ENCODE peak calls at places on chromosomes 16 and 17, in six cellular contexts. One of them, this sample, is unnamed.

GRCh38 chr17:57927048-57927723 is 28.0 kb downstream of the CUEDC1 start:
- DNase-seq in activated CD4-positive, alpha-beta T cell treated with anti-CD3 and anti-CD28 coated beads, Interleukin-2, amount 50 U/mL, for 4 hours: no peak
- DNase-seq in mucosa of descending colon: no peak
- DNase-seq in B cell: no peak
- DNase-seq in stromal cell of bone marrow: peak; percentile 89
- DNase-seq in T-helper 17 cell: no peak
- DNase-seq in this sample: no peak

GRCh38 chr16:78421244-78421661 is 321.8 kb downstream of the WWOX start:
- DNase-seq in activated CD4-positive, alpha-beta T cell treated with anti-CD3 and anti-CD28 coated beads, Interleukin-2, amount 50 U/mL, for 4 hours: no peak
- DNase-seq in mucosa of descending colon: no peak
- DNase-seq in B cell: no peak
- DNase-seq in stromal cell of bone marrow: no peak
- DNase-seq in T-helper 17 cell: no peak
- DNase-seq in this sample: no peak

GRCh38 chr17:66432996-66433556 is 130.7 kb downstream of the PRKCA start:
- DNase-seq in activated CD4-positive, alpha-beta T cell treated with anti-CD3 and anti-CD28 coated beads, Interleukin-2, amount 50 U/mL, for 4 hours: no peak
- DNase-seq in mucosa of descending colon: no peak
- DNase-seq in B cell: no peak
- DNase-seq in stromal cell of bone marrow: no peak
- DNase-seq in T-helper 17 cell: no peak
- DNase-seq in this sample: no peak

GRCh38 chr16:89035013-89035697 is 58.1 kb upstream of the CBFA2T3 start:
- DNase-seq in activated CD4-positive, alpha-beta T cell treated with anti-CD3 and anti-CD28 coated beads, Interleukin-2, amount 50 U/mL, for 4 hours: no peak
- DNase-seq in mucosa of descending colon: no peak
- DNase-seq in B cell: no peak
- DNase-seq in stromal cell of bone marrow: no peak
- DNase-seq in T-helper 17 cell: no peak
- DNase-seq in this sample: no peak

GRCh38 chr17:73566905-73567782 is 77.1 kb downstream of the SDK2 start:
- DNase-seq in activated CD4-positive, alpha-beta T cell treated with anti-CD3 and anti-CD28 coated beads, Interleukin-2, amount 50 U/mL, for 4 hours: no peak
- DNase-seq in mucosa of descending colon: no peak
- DNase-seq in B cell: peak; percentile 73
- DNase-seq in stromal cell of bone marrow: no peak
- DNase-seq in T-helper 17 cell: no peak
- DNase-seq in this sample: no peak

GRCh38 chr17:8838551-8839095 is 28.9 kb downstream of the PIK3R6 start:
- DNase-seq in activated CD4-positive, alpha-beta T cell treated with anti-CD3 and anti-CD28 coated beads, Interleukin-2, amount 50 U/mL, for 4 hours: no peak
- DNase-seq in mucosa of descending colon: no peak
- DNase-seq in B cell: no peak
- DNase-seq in stromal cell of bone marrow: no peak
- DNase-seq in T-helper 17 cell: no peak
- DNase-seq in this sample: no peak

GRCh38 chr17:66476014-66476413 is 173.6 kb downstream of the PRKCA start:
- DNase-seq in activated CD4-positive, alpha-beta T cell treated with anti-CD3 and anti-CD28 coated beads, Interleukin-2, amount 50 U/mL, for 4 hours: no peak
- DNase-seq in mucosa of descending colon: no peak
- DNase-seq in B cell: no peak
- DNase-seq in stromal cell of bone marrow: no peak
- DNase-seq in T-helper 17 cell: no peak
- DNase-seq in this sample: no peak

GRCh38 chr16:20900299-20901067 is at the start of the genes DCUN1D3 and LYRM1:
- DNase-seq in activated CD4-positive, alpha-beta T cell treated with anti-CD3 and anti-CD28 coated beads, Interleukin-2, amount 50 U/mL, for 4 hours: peak; percentile 85
- DNase-seq in mucosa of descending colon: peak; percentile 95
- DNase-seq in B cell: peak; percentile 88
- DNase-seq in stromal cell of bone marrow: peak; percentile 99
- DNase-seq in T-helper 17 cell: peak; percentile 85
- DNase-seq in this sample: peak; percentile 83

GRCh38 chr16:83661656-83662055 is 146.1 kb upstream of the HSBP1 start:
- DNase-seq in activated CD4-positive, alpha-beta T cell treated with anti-CD3 and anti-CD28 coated beads, Interleukin-2, amount 50 U/mL, for 4 hours: no peak
- DNase-seq in mucosa of descending colon: no peak
- DNase-seq in B cell: no peak
- DNase-seq in stromal cell of bone marrow: no peak
- DNase-seq in T-helper 17 cell: no peak
- DNase-seq in this sample: no peak

GRCh38 chr17:77506371-77506991 is 365.7 kb downstream of the SEC14L1 start:
- DNase-seq in activated CD4-positive, alpha-beta T cell treated with anti-CD3 and anti-CD28 coated beads, Interleukin-2, amount 50 U/mL, for 4 hours: no peak
- DNase-seq in mucosa of descending colon: no peak
- DNase-seq in B cell: peak; percentile 26
- DNase-seq in stromal cell of bone marrow: no peak
- DNase-seq in T-helper 17 cell: no peak
- DNase-seq in this sample: no peak

GRCh38 chr16:4409081-4409932 is 7.1 kb downstream of the CORO7 start:
- DNase-seq in activated CD4-positive, alpha-beta T cell treated with anti-CD3 and anti-CD28 coated beads, Interleukin-2, amount 50 U/mL, for 4 hours: no peak
- DNase-seq in mucosa of descending colon: peak; percentile 16
- DNase-seq in B cell: no peak
- DNase-seq in stromal cell of bone marrow: no peak
- DNase-seq in T-helper 17 cell: no peak
- DNase-seq in this sample: no peak

GRCh38 chr16:58176608-58177346 is 21.1 kb downstream of the CSNK2A2 start:
- DNase-seq in activated CD4-positive, alpha-beta T cell treated with anti-CD3 and anti-CD28 coated beads, Interleukin-2, amount 50 U/mL, for 4 hours: no peak
- DNase-seq in mucosa of descending colon: no peak
- DNase-seq in B cell: no peak
- DNase-seq in stromal cell of bone marrow: no peak
- DNase-seq in T-helper 17 cell: no peak
- DNase-seq in this sample: no peak

GRCh38 chr17:77216435-77216980 is 75.7 kb downstream of the SEC14L1 start:
- DNase-seq in activated CD4-positive, alpha-beta T cell treated with anti-CD3 and anti-CD28 coated beads, Interleukin-2, amount 50 U/mL, for 4 hours: no peak
- DNase-seq in mucosa of descending colon: no peak
- DNase-seq in B cell: no peak
- DNase-seq in stromal cell of bone marrow: no peak
- DNase-seq in T-helper 17 cell: no peak
- DNase-seq in this sample: no peak

GRCh38 chr16:58022601-58023371 is 2.8 kb upstream of the MMP15 start:
- DNase-seq in activated CD4-positive, alpha-beta T cell treated with anti-CD3 and anti-CD28 coated beads, Interleukin-2, amount 50 U/mL, for 4 hours: no peak
- DNase-seq in mucosa of descending colon: peak; percentile 82
- DNase-seq in B cell: no peak
- DNase-seq in stromal cell of bone marrow: peak; percentile 65
- DNase-seq in T-helper 17 cell: no peak
- DNase-seq in this sample: no peak

GRCh38 chr16:25264599-25264998 is 7.0 kb upstream of the ZKSCAN2 start:
- DNase-seq in activated CD4-positive, alpha-beta T cell treated with anti-CD3 and anti-CD28 coated beads, Interleukin-2, amount 50 U/mL, for 4 hours: no peak
- DNase-seq in mucosa of descending colon: no peak
- DNase-seq in B cell: no peak
- DNase-seq in stromal cell of bone marrow: no peak
- DNase-seq in T-helper 17 cell: no peak
- DNase-seq in this sample: no peak

GRCh38 chr17:72171703-72172670 is 51.2 kb downstream of the SOX9 start:
- DNase-seq in activated CD4-positive, alpha-beta T cell treated with anti-CD3 and anti-CD28 coated beads, Interleukin-2, amount 50 U/mL, for 4 hours: no peak
- DNase-seq in mucosa of descending colon: no peak
- DNase-seq in B cell: no peak
- DNase-seq in stromal cell of bone marrow: no peak
- DNase-seq in T-helper 17 cell: no peak
- DNase-seq in this sample: no peak

GRCh38 chr17:79534111-79534510 is 76.7 kb downstream of the RBFOX3 start:
- DNase-seq in activated CD4-positive, alpha-beta T cell treated with anti-CD3 and anti-CD28 coated beads, Interleukin-2, amount 50 U/mL, for 4 hours: no peak
- DNase-seq in mucosa of descending colon: no peak
- DNase-seq in B cell: no peak
- DNase-seq in stromal cell of bone marrow: no peak
- DNase-seq in T-helper 17 cell: no peak
- DNase-seq in this sample: no peak

GRCh38 chr16:70257391-70257790 is 5.7 kb upstream of the EXOSC6 start:
- DNase-seq in activated CD4-positive, alpha-beta T cell treated with anti-CD3 and anti-CD28 coated beads, Interleukin-2, amount 50 U/mL, for 4 hours: no peak
- DNase-seq in mucosa of descending colon: no peak
- DNase-seq in B cell: no peak
- DNase-seq in stromal cell of bone marrow: no peak
- DNase-seq in T-helper 17 cell: no peak
- DNase-seq in this sample: no peak

GRCh38 chr17:33498069-33498468 is 205.0 kb upstream of the ASIC2 start:
- DNase-seq in activated CD4-positive, alpha-beta T cell treated with anti-CD3 and anti-CD28 coated beads, Interleukin-2, amount 50 U/mL, for 4 hours: no peak
- DNase-seq in mucosa of descending colon: no peak
- DNase-seq in B cell: no peak
- DNase-seq in stromal cell of bone marrow: no peak
- DNase-seq in T-helper 17 cell: no peak
- DNase-seq in this sample: no peak

GRCh38 chr16:68349838-68350410 is 39.1 kb downstream of the PRMT7 start:
- DNase-seq in activated CD4-positive, alpha-beta T cell treated with anti-CD3 and anti-CD28 coated beads, Interleukin-2, amount 50 U/mL, for 4 hours: no peak
- DNase-seq in mucosa of descending colon: no peak
- DNase-seq in B cell: no peak
- DNase-seq in stromal cell of bone marrow: no peak
- DNase-seq in T-helper 17 cell: no peak
- DNase-seq in this sample: no peak

GRCh38 chr16:67370686-67371085 is 22.6 kb downstream of the TPPP3 start:
- DNase-seq in activated CD4-positive, alpha-beta T cell treated with anti-CD3 and anti-CD28 coated beads, Interleukin-2, amount 50 U/mL, for 4 hours: no peak
- DNase-seq in mucosa of descending colon: no peak
- DNase-seq in B cell: no peak
- DNase-seq in stromal cell of bone marrow: no peak
- DNase-seq in T-helper 17 cell: no peak
- DNase-seq in this sample: no peak

GRCh38 chr16:89200124-89200849 is at the start of gene SLC22A31:
- DNase-seq in activated CD4-positive, alpha-beta T cell treated with anti-CD3 and anti-CD28 coated beads, Interleukin-2, amount 50 U/mL, for 4 hours: no peak
- DNase-seq in mucosa of descending colon: no peak
- DNase-seq in B cell: peak; percentile 50
- DNase-seq in stromal cell of bone marrow: no peak
- DNase-seq in T-helper 17 cell: no peak
- DNase-seq in this sample: no peak

GRCh38 chr16:53950677-53951076 is 246.7 kb downstream of the FTO start:
- DNase-seq in activated CD4-positive, alpha-beta T cell treated with anti-CD3 and anti-CD28 coated beads, Interleukin-2, amount 50 U/mL, for 4 hours: no peak
- DNase-seq in mucosa of descending colon: no peak
- DNase-seq in B cell: no peak
- DNase-seq in stromal cell of bone marrow: no peak
- DNase-seq in T-helper 17 cell: no peak
- DNase-seq in this sample: no peak

GRCh38 chr17:69525920-69526841 is 111.7 kb downstream of the MAP2K6 start:
- DNase-seq in activated CD4-positive, alpha-beta T cell treated with anti-CD3 and anti-CD28 coated beads, Interleukin-2, amount 50 U/mL, for 4 hours: no peak
- DNase-seq in mucosa of descending colon: no peak
- DNase-seq in B cell: no peak
- DNase-seq in stromal cell of bone marrow: peak; percentile 62
- DNase-seq in T-helper 17 cell: no peak
- DNase-seq in this sample: no peak

GRCh38 chr17:82922646-82923045 is 82.8 kb upstream of the ZNF750 start:
- DNase-seq in activated CD4-positive, alpha-beta T cell treated with anti-CD3 and anti-CD28 coated beads, Interleukin-2, amount 50 U/mL, for 4 hours: no peak
- DNase-seq in mucosa of descending colon: no peak
- DNase-seq in B cell: no peak
- DNase-seq in stromal cell of bone marrow: no peak
- DNase-seq in T-helper 17 cell: no peak
- DNase-seq in this sample: no peak

GRCh38 chr16:29820271-29820701 is at the start of gene MVP:
- DNase-seq in activated CD4-positive, alpha-beta T cell treated with anti-CD3 and anti-CD28 coated beads, Interleukin-2, amount 50 U/mL, for 4 hours: peak; percentile 40
- DNase-seq in mucosa of descending colon: peak; percentile 84
- DNase-seq in B cell: peak; percentile 68
- DNase-seq in stromal cell of bone marrow: no peak
- DNase-seq in T-helper 17 cell: peak; percentile 33
- DNase-seq in this sample: no peak